ENCODE peak calls at places on chromosomes 2 and 18, in six cellular contexts. A is thoracic aorta; P is CD8-positive, alpha-beta T cell; V is H9; Q is left ventricle myocardium inferior; L is adrenal gland. C is an unnamed sample. For H3K27me3 and H3K9me3, the result is how much of the 10 kb centered on the place peaks cover.

GRCh38 chr2:235803028-235803427 is 309.2 kb downstream of the AGAP1 start:
- DNase-seq in Q (no peak), P (no peak), V (no peak), A (no peak), L (no peak), C (no peak)

GRCh38 chr2:18804540-18804939 is 215.2 kb upstream of the NT5C1B start:
- DNase-seq in P (no peak), A (no peak), V (no peak), L (no peak), Q (no peak), C (no peak)

GRCh38 chr18:28855524-28855923 is 678.6 kb upstream of the CDH2 start:
- DNase-seq in Q (no peak), A (no peak), V (no peak), P (no peak), L (no peak), C (no peak)

GRCh38 chr2:893311-893710 is 57.3 kb upstream of the SNTG2 start:
- DNase-seq in A (no peak), L (peak), P (no peak), Q (no peak), V (peak), C (peak)

GRCh38 chr2:212520340-212520739 is 18.3 kb downstream of the ERBB4 start:
- DNase-seq in P (no peak), L (no peak), V (no peak), Q (no peak), A (no peak), C (no peak)

GRCh38 chr2:127045792-127046501 is 61.0 kb downstream of the BIN1 start:
- DNase-seq in V (peak), Q (no peak), A (no peak), L (peak), P (peak), C (no peak)

GRCh38 chr2:70304501-70304900 is 2.6 kb upstream of the FAM136A start:
- DNase-seq in V (no peak), P (no peak), Q (no peak), L (no peak), A (no peak), C (no peak)

GRCh38 chr2:10226032-10226724 is 76.5 kb upstream of the HPCAL1 start:
- DNase-seq in L (no peak), Q (no peak), P (no peak), V (no peak), A (no peak), C (no peak)

GRCh38 chr2:184599054-184599874 is 935 bp downstream of the ZNF804A start:
- DNase-seq in L (no peak), V (no peak), Q (no peak), P (no peak), A (no peak), C (peak)

GRCh38 chr2:16785072-16785638 is 119.5 kb upstream of the CYRIA start:
- DNase-seq in P (no peak), Q (no peak), A (no peak), V (no peak), L (no peak), C (no peak)

GRCh38 chr2:95799892-95800291 is 191.7 kb downstream of the ANKRD36C start:
- DNase-seq in V (no peak), L (no peak), P (no peak), A (no peak), Q (no peak), C (no peak)

GRCh38 chr2:37585295-37585908 is 86.0 kb downstream of the CDC42EP3 start:
- DNase-seq in L (no peak), Q (no peak), A (no peak), V (no peak), P (no peak), C (no peak)

GRCh38 chr2:160062283-160063005 is at the start of gene PLA2R1:
- DNase-seq in L (peak), Q (peak), P (no peak), V (peak), A (no peak), C (peak)

GRCh38 chr2:38700113-38700780 is 34.3 kb downstream of the GALM start:
- DNase-seq in L (no peak), P (no peak), Q (no peak), V (no peak), A (no peak), C (no peak)

GRCh38 chr18:21363411-21363810 is 121.4 kb downstream of the GREB1L start:
- DNase-seq in L (no peak), Q (no peak), V (no peak), P (no peak), A (no peak), C (no peak)

GRCh38 chr2:197196737-197197136 is 113.8 kb downstream of the ANKRD44 start:
- DNase-seq in Q (no peak), V (no peak), L (no peak), A (no peak), P (no peak), C (no peak)

GRCh38 chr18:61854578-61854977 is 38.2 kb downstream of the RNF152 start:
- DNase-seq in V (no peak), Q (no peak), L (no peak), P (no peak), A (no peak), C (no peak)

GRCh38 chr2:49753344-49753930 is 599.1 kb upstream of the FSHR start:
- DNase-seq in A (no peak), V (no peak), Q (no peak), P (no peak), L (no peak), C (no peak)

GRCh38 chr2:62321370-62321769 is 125.5 kb downstream of the B3GNT2 start:
- DNase-seq in Q (no peak), A (no peak), P (no peak), V (no peak), L (no peak), C (no peak)

GRCh38 chr2:43312751-43313641 is 86.6 kb upstream of the ZFP36L2 start:
- DNase-seq in A (no peak), Q (no peak), P (no peak), V (no peak), L (no peak), C (peak)

GRCh38 chr2:86064006-86064405 is 41.7 kb downstream of the POLR1A start:
- DNase-seq in L (no peak), Q (no peak), A (no peak), V (no peak), P (no peak), C (no peak)

GRCh38 chr2:119338826-119339561 is 27.6 kb downstream of the C2orf76 start:
- DNase-seq in Q (no peak), A (no peak), P (peak), L (no peak), V (no peak), C (no peak)

GRCh38 chr2:169363570-169364150 is 1.3 kb upstream of the LRP2 start:
- DNase-seq in P (peak), L (peak), V (peak), Q (no peak), A (no peak), C (peak)

GRCh38 chr2:157725856-157726255 is 97.2 kb upstream of the ACVR1C start:
- DNase-seq in A (no peak), P (no peak), V (no peak), L (no peak), Q (no peak), C (no peak)

GRCh38 chr2:182903566-182903965 is 37.1 kb upstream of the FRZB start:
- DNase-seq in Q (no peak), P (no peak), A (no peak), L (no peak), V (no peak), C (no peak)

GRCh38 chr18:32893915-32894314 is 121.1 kb upstream of the KLHL14 start:
- DNase-seq in L (no peak), A (no peak), Q (no peak), V (no peak), P (no peak), C (no peak)

GRCh38 chr18:76452357-76452756 is 42.7 kb downstream of the ZNF516 start:
- DNase-seq in V (no peak), A (no peak), Q (no peak), P (no peak), L (no peak), C (no peak)

GRCh38 chr18:79416022-79416676 is 20.4 kb downstream of the NFATC1 start:
- DNase-seq in L (no peak), P (no peak), Q (no peak), A (no peak), V (no peak), C (no peak)

GRCh38 chr2:75500633-75501032 is 60.1 kb downstream of the EVA1A start:
- DNase-seq in P (no peak), V (no peak), L (no peak), Q (no peak), A (no peak), C (no peak)

GRCh38 chr18:75531212-75531850 is 103.8 kb upstream of the SMIM21 start:
- DNase-seq in Q (no peak), V (no peak), L (no peak), P (no peak), A (no peak), C (no peak)

DNA sequence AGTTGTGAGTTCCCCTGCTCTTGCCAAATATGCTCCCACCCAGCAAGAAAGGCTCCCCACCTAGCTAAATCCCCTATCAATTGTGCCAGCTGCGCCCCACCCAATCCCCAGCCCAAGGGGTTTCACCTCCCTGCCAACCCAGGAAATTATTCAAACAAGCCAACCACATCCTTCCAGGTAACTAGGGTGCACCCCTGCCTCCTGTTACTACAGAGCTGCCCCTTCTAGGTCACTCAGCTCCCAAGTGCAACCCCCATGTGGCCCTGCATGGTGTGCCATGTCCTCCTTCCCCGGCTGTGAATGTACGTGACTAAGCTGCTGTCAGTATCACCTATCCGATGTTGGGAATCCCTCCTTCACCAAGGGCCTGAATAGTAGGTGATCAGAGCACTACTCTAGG is 91.2 kb upstream of the LDAH start:
- DNase-seq in V (no peak), A (no peak), L (no peak), Q (no peak), P (no peak), C (no peak)
- H3K27me3 ChIP-seq in V (under half), A (under half), L (under half), Q (half or more), P (under half), C (under half)

GRCh38 chr2:238552226-238552625 is 125.5 kb downstream of the ASB1 start:
- DNase-seq in L (no peak), A (no peak), P (no peak), V (no peak), Q (no peak), C (no peak)
- H3K9me3 ChIP-seq in L (under half), A (under half), P (under half), V (under half), Q (under half), C (under half)

DNA sequence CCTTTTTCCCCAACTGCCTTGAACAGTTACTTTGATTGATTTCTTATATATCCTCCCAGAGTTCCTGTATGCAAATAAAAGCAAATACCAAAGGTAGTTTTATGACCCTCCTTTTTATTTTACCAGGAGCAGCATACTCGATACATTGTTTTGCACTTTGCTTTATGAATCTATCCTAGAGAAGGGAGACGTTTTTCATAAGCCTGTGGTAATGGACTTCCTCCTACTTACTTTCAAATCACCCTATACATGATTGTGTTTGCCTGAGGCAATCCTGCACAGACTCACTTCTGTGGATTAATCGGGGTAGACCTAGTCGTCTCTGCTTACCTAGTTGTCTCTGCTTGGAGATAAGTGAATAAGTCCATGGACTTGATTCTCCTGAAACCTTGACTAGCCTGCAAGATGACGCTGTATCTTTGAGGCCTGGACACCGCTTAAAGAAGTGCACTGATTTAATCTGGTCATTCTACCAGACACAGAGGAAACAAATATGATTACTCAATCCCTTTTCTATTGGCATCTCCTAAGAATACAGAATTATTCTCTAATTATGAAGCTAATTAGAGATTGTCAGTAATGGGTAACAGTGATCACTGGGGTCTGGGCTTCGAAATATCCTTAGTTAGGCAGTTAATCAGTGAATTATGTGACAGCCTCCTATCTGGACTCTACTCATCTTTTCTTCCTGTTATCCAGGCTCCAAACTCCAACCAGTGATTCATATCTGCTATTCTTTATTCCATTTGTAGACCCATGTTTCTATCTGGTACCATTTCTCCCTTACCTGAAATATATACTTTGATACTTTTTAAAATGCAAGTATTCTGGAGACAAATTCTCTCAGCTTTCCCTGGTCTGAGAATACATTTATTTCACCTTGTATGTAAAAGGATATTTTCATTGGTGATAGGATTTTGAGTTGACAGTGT is 447.4 kb upstream of the TRIB2 start:
- DNase-seq in V (no peak), Q (no peak), A (no peak), L (no peak), P (no peak), C (no peak)
- H3K27me3 ChIP-seq in V (under half), Q (under half), A (under half), L (under half), P (under half), C (under half)

GRCh38 chr2:196131384-196131861 is 40.0 kb downstream of the STK17B start:
- DNase-seq in A (no peak), V (peak), P (peak), L (peak), Q (no peak), C (peak)

GRCh38 chr2:196137271-196137670 is 34.1 kb downstream of the STK17B start:
- DNase-seq in L (no peak), Q (no peak), A (no peak), P (no peak), V (no peak), C (no peak)

GRCh38 chr2:196130039-196130825 is 41.1 kb downstream of the STK17B start:
- DNase-seq in A (no peak), Q (no peak), V (no peak), P (no peak), L (no peak), C (no peak)

GRCh38 chr2:196140213-196140612 is 31.2 kb downstream of the STK17B start:
- DNase-seq in V (no peak), L (no peak), P (no peak), Q (no peak), A (no peak), C (no peak)

GRCh38 chr2:196136151-196136550 is 35.2 kb downstream of the STK17B start:
- DNase-seq in P (no peak), V (no peak), L (no peak), Q (no peak), A (no peak), C (no peak)
- H3K9me3 ChIP-seq in P (under half), V (under half), L (under half), Q (under half), A (under half), C (under half)

GRCh38 chr2:232120911-232121310 is 159.4 kb downstream of the DIS3L2 start:
- DNase-seq in V (no peak), A (no peak), P (no peak), Q (no peak), L (no peak), C (no peak)

GRCh38 chr2:232126301-232127085 is 165.0 kb downstream of the DIS3L2 start:
- DNase-seq in L (no peak), Q (no peak), A (no peak), V (no peak), P (no peak), C (no peak)

GRCh38 chr2:232129483-232129882 is 168.0 kb downstream of the DIS3L2 start:
- DNase-seq in P (no peak), L (no peak), Q (no peak), A (no peak), V (no peak), C (no peak)

GRCh38 chr2:232124309-232124708 is 162.8 kb downstream of the DIS3L2 start:
- DNase-seq in Q (no peak), P (no peak), V (no peak), A (no peak), L (no peak), C (no peak)
- H3K27me3 ChIP-seq in Q (under half), P (under half), V (under half), A (under half), L (under half), C (under half)

DNA sequence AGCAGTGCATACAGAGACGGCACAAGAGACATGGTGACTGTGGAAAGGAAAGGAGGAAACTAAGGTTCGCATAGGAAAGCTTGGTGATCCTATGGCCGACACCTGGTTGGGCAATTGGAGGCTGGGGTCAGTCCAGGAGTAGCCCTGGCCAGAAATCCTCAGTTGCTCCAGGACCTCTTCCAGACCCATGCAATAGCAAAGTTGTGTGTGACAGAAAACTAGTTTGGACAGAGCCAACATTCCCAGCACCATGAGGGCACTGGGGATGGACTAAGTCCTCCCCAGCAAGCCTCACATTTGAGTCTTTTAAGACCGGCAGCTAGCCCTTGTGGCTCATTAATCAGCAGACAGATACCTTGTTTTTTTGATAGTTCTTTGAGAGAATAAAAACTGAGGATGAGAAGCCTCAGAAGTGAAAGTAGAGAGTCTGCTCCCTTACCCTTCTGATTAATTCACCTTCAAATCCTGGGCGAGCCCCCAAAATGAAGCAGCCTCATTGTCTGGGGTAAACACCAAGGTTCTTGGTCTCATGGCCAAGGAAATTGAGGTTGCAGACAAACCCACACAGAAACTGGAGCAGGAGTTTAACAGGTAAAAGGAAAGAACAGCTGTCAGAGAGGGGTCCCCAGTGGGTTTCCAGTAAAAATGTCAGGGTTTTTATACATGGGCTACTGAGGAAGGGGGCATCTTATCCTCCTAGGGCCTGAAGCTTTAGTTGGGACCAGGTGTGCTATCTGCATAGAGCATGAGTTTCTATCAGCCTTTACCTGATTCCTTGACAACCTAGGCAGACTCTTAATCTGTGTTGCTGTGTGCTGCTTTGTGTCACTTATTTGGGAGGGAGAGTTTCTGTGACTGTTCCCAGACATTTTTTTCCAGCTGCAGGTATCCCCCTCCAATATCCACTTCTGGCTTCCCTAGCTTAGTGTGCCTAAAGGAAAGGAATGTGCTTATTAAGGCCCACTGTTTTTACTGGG is 39.1 kb downstream of the STK17B start:
- DNase-seq in A (no peak), L (no peak), V (no peak), P (peak), Q (no peak), C (peak)
- H3K9me3 ChIP-seq in A (under half), L (under half), V (under half), P (under half), Q (half or more), C (under half)

DNA sequence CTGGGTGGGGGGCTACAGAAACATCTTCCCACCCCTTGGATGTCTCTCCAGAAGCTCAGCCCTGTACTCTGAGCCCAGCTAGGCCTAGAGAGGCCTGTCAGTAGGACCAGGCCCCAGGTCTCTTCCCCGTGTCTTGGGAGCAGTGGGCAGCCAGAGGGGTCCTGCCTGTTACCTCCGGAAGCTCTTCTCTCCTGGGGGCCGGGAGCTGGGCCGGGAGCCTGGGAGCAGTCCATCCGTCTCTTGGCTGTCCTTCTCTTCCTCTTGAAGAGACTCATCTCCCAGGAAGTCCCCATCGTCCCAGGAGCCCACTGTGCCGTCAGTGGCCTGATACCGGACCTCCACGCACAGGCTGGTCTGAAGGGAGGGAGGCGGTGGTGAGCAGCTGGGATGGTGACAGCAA is 38.3 kb upstream of the OTOF start:
- DNase-seq in A (no peak), Q (no peak), V (no peak), P (no peak), L (no peak), C (no peak)
- H3K27me3 ChIP-seq in A (under half), Q (half or more), V (under half), P (under half), L (under half), C (under half)